ENCODE peak calls at places on chromosomes 11 and 22, in five cellular contexts. One of them, this sample, is unnamed. For H3K36me3, the result is how much of the 10 kb centered on the place peaks cover.

GRCh38 chr11:65606876-65607613 is 7.0 kb downstream of the MAP3K11 start:
- DNase-seq in tibial nerve: peak
- DNase-seq in sigmoid colon: peak
- DNase-seq in H1: peak
- DNase-seq in ovary: peak
- DNase-seq in this sample: peak

GRCh38 chr22:19571207-19571795 is 47.1 kb upstream of the CLDN5 start:
- DNase-seq in ovary: no peak
- DNase-seq in tibial nerve: no peak
- DNase-seq in H1: no peak
- DNase-seq in sigmoid colon: no peak
- DNase-seq in this sample: no peak

GRCh38 chr11:32821517-32821916 is 8.2 kb upstream of the PRRG4 start:
- DNase-seq in ovary: no peak
- DNase-seq in sigmoid colon: no peak
- DNase-seq in tibial nerve: no peak
- DNase-seq in H1: no peak
- DNase-seq in this sample: no peak

GRCh38 chr11:9859491-9860305 is 195.8 kb downstream of the SWAP70 start:
- DNase-seq in tibial nerve: no peak
- DNase-seq in ovary: no peak
- DNase-seq in H1: no peak
- DNase-seq in sigmoid colon: no peak
- DNase-seq in this sample: no peak

GRCh38 chr11:116813170-116813569 is 9.9 kb downstream of the APOA4 start:
- DNase-seq in sigmoid colon: peak
- DNase-seq in tibial nerve: no peak
- DNase-seq in ovary: no peak
- DNase-seq in H1: no peak
- DNase-seq in this sample: peak

GRCh38 chr11:134592391-134592990 is 180.4 kb upstream of the B3GAT1 start:
- DNase-seq in H1: peak
- DNase-seq in ovary: no peak
- DNase-seq in tibial nerve: no peak
- DNase-seq in sigmoid colon: no peak
- DNase-seq in this sample: peak

GRCh38 chr22:24096401-24097115 is 84.7 kb upstream of the SUSD2 start:
- DNase-seq in tibial nerve: no peak
- DNase-seq in ovary: no peak
- DNase-seq in sigmoid colon: peak
- DNase-seq in H1: no peak
- DNase-seq in this sample: no peak

GRCh38 chr22:17213976-17214375 is 5.3 kb downstream of the ADA2 start:
- DNase-seq in H1: peak
- DNase-seq in sigmoid colon: peak
- DNase-seq in tibial nerve: peak
- DNase-seq in ovary: no peak
- DNase-seq in this sample: peak

GRCh38 chr22:24965822-24966626 is 13.5 kb downstream of the KIAA1671 start:
- DNase-seq in H1: no peak
- DNase-seq in sigmoid colon: no peak
- DNase-seq in ovary: peak
- DNase-seq in tibial nerve: peak
- DNase-seq in this sample: peak

GRCh38 chr11:100756556-100756955 is 69.5 kb downstream of the ARHGAP42 start:
- DNase-seq in ovary: no peak
- DNase-seq in tibial nerve: no peak
- DNase-seq in H1: no peak
- DNase-seq in sigmoid colon: no peak
- DNase-seq in this sample: no peak

GRCh38 chr11:1050581-1051355 is 14.2 kb upstream of the MUC6 start:
- DNase-seq in ovary: peak
- DNase-seq in sigmoid colon: peak
- DNase-seq in tibial nerve: peak
- DNase-seq in H1: peak
- DNase-seq in this sample: peak

GRCh38 chr11:2539761-2540520 is 95.1 kb downstream of the KCNQ1 start:
- DNase-seq in H1: no peak
- DNase-seq in ovary: peak
- DNase-seq in tibial nerve: no peak
- DNase-seq in sigmoid colon: peak
- DNase-seq in this sample: no peak

GRCh38 chr11:120236169-120237107 is 3.5 kb upstream of the POU2F3 start:
- DNase-seq in H1: no peak
- DNase-seq in ovary: no peak
- DNase-seq in sigmoid colon: no peak
- DNase-seq in tibial nerve: no peak
- DNase-seq in this sample: no peak

GRCh38 chr11:114075891-114076441 is 16.5 kb downstream of the ZBTB16 start:
- DNase-seq in sigmoid colon: peak
- DNase-seq in H1: peak
- DNase-seq in ovary: no peak
- DNase-seq in tibial nerve: no peak
- DNase-seq in this sample: no peak

GRCh38 chr11:15920856-15921629 is 435.3 kb downstream of the SOX6 start:
- DNase-seq in sigmoid colon: no peak
- DNase-seq in ovary: no peak
- DNase-seq in tibial nerve: no peak
- DNase-seq in H1: no peak
- DNase-seq in this sample: no peak

GRCh38 chr11:3215346-3216026 is 3.1 kb downstream of the MRGPRG start:
- DNase-seq in H1: no peak
- DNase-seq in tibial nerve: no peak
- DNase-seq in ovary: no peak
- DNase-seq in sigmoid colon: peak
- DNase-seq in this sample: no peak

GRCh38 chr11:102220728-102221467 is 96.4 kb upstream of the BIRC3 start:
- DNase-seq in ovary: no peak
- DNase-seq in tibial nerve: no peak
- DNase-seq in H1: no peak
- DNase-seq in sigmoid colon: no peak
- DNase-seq in this sample: no peak

GRCh38 chr22:35227248-35227647 is 30.0 kb upstream of the HMGXB4 start:
- DNase-seq in sigmoid colon: no peak
- DNase-seq in ovary: no peak
- DNase-seq in tibial nerve: no peak
- DNase-seq in H1: peak
- DNase-seq in this sample: no peak

GRCh38 chr22:19728836-19729235 is 5.5 kb downstream of the GP1BB start:
- DNase-seq in tibial nerve: no peak
- DNase-seq in H1: no peak
- DNase-seq in ovary: no peak
- DNase-seq in sigmoid colon: no peak
- DNase-seq in this sample: no peak

GRCh38 chr11:88051386-88051785 is 123.9 kb downstream of the RAB38 start:
- DNase-seq in H1: no peak
- DNase-seq in sigmoid colon: no peak
- DNase-seq in tibial nerve: no peak
- DNase-seq in ovary: no peak
- DNase-seq in this sample: no peak

GRCh38 chr11:693887-694562 is 997 bp downstream of the DEAF1 start:
- DNase-seq in tibial nerve: no peak
- DNase-seq in sigmoid colon: peak
- DNase-seq in ovary: no peak
- DNase-seq in H1: no peak
- DNase-seq in this sample: no peak

GRCh38 chr11:396948-397548 is 3.0 kb downstream of the PKP3 start:
- DNase-seq in sigmoid colon: peak
- DNase-seq in tibial nerve: peak
- DNase-seq in H1: no peak
- DNase-seq in ovary: peak
- DNase-seq in this sample: no peak

GRCh38 chr11:68430801-68431200 is 29.8 kb upstream of the PPP6R3 start:
- DNase-seq in ovary: no peak
- DNase-seq in tibial nerve: no peak
- DNase-seq in sigmoid colon: no peak
- DNase-seq in H1: no peak
- DNase-seq in this sample: no peak

GRCh38 chr11:87212891-87213290 is 175.2 kb downstream of the TMEM135 start:
- DNase-seq in sigmoid colon: no peak
- DNase-seq in ovary: no peak
- DNase-seq in H1: no peak
- DNase-seq in tibial nerve: no peak
- DNase-seq in this sample: no peak

GRCh38 chr22:20666560-20666959 is 107.4 kb upstream of the SERPIND1 start:
- DNase-seq in H1: no peak
- DNase-seq in ovary: no peak
- DNase-seq in tibial nerve: no peak
- DNase-seq in sigmoid colon: no peak
- DNase-seq in this sample: no peak

GRCh38 chr11:96105197-96105895 is 181.4 kb upstream of the MTMR2 start:
- DNase-seq in tibial nerve: no peak
- DNase-seq in sigmoid colon: no peak
- DNase-seq in ovary: no peak
- DNase-seq in H1: no peak
- DNase-seq in this sample: no peak

GRCh38 chr11:27649800-27650199 is 50.5 kb downstream of the BDNF start:
- DNase-seq in ovary: no peak
- DNase-seq in tibial nerve: no peak
- DNase-seq in H1: no peak
- DNase-seq in sigmoid colon: no peak
- DNase-seq in this sample: no peak

GRCh38 chr11:130882138-130882551 is 34.1 kb downstream of the SNX19 start:
- DNase-seq in ovary: no peak
- DNase-seq in H1: no peak
- DNase-seq in tibial nerve: no peak
- DNase-seq in sigmoid colon: no peak
- DNase-seq in this sample: no peak

GRCh38 chr11:71223671-71224660 is 28.4 kb downstream of the SHANK2 start:
- DNase-seq in tibial nerve: no peak
- DNase-seq in ovary: no peak
- DNase-seq in H1: no peak
- DNase-seq in sigmoid colon: no peak
- DNase-seq in this sample: no peak

GRCh38 chr11:131687291-131688055 is 317.1 kb downstream of the NTM start:
- DNase-seq in tibial nerve: no peak
- DNase-seq in ovary: no peak
- DNase-seq in H1: peak
- DNase-seq in sigmoid colon: no peak
- DNase-seq in this sample: no peak

GRCh38 chr22:26985217-26985616 is 327.8 kb downstream of the MIAT start:
- DNase-seq in tibial nerve: no peak
- DNase-seq in ovary: no peak
- DNase-seq in H1: no peak
- DNase-seq in sigmoid colon: no peak
- DNase-seq in this sample: no peak

GRCh38 chr22:26981111-26981510 is 323.7 kb downstream of the MIAT start:
- DNase-seq in sigmoid colon: peak
- DNase-seq in ovary: no peak
- DNase-seq in H1: no peak
- DNase-seq in tibial nerve: no peak
- DNase-seq in this sample: no peak

GRCh38 chr22:26983311-26983710 is 325.9 kb downstream of the MIAT start:
- DNase-seq in H1: no peak
- DNase-seq in sigmoid colon: no peak
- DNase-seq in tibial nerve: no peak
- DNase-seq in ovary: no peak
- DNase-seq in this sample: no peak

GRCh38 chr22:26979294-26979693 is 321.9 kb downstream of the MIAT start:
- DNase-seq in ovary: no peak
- DNase-seq in sigmoid colon: no peak
- DNase-seq in H1: no peak
- DNase-seq in tibial nerve: no peak
- DNase-seq in this sample: no peak

GRCh38 chr22:26981520-26981919 is 324.1 kb downstream of the MIAT start:
- DNase-seq in H1: no peak
- DNase-seq in ovary: peak
- DNase-seq in sigmoid colon: peak
- DNase-seq in tibial nerve: no peak
- DNase-seq in this sample: no peak
- TF ChIP-seq EP300 in H1: no peak
- TF ChIP-seq EP300 in ovary: no peak
- TF ChIP-seq EP300 in sigmoid colon: peak
- TF ChIP-seq EP300 in tibial nerve: no peak
- TF ChIP-seq EP300 in this sample: no peak

GRCh38 chr22:49360746-49361145 is 466.9 kb downstream of the BRD1 start:
- DNase-seq in sigmoid colon: no peak
- DNase-seq in H1: no peak
- DNase-seq in ovary: no peak
- DNase-seq in tibial nerve: no peak
- DNase-seq in this sample: no peak
- H3K36me3 ChIP-seq in sigmoid colon: under half
- H3K36me3 ChIP-seq in H1: under half
- H3K36me3 ChIP-seq in ovary: under half
- H3K36me3 ChIP-seq in tibial nerve: under half
- H3K36me3 ChIP-seq in this sample: under half

DNA sequence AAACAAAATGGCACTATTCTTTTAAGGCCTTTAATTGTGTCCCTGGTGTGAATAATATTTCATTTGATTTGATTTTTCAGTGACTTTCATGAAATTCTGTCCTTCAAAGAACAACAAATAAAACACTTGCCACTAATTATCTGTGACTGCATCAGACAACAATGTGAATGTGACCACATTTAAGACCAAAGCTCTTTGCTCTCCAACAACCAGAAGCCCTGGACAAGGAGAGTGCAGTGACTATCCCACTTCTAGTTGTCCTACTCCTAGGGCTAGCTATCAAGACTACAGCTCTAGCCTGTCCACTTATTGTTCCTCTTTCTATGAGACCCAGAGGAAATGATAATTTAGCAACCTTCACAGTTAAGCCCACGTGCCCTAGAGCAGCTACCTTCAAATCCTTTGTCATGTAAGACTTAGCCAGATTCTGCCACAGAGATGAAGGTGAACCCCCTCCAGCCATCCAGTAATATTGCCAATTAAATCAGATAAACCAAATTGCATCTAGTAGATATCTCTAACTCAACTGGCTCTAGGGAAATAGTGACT is 142.5 kb upstream of the BLID start:
- DNase-seq in tibial nerve: no peak
- DNase-seq in ovary: no peak
- DNase-seq in sigmoid colon: no peak
- DNase-seq in H1: no peak
- DNase-seq in this sample: no peak
- TF ChIP-seq EP300 in tibial nerve: no peak
- TF ChIP-seq EP300 in ovary: no peak
- TF ChIP-seq EP300 in sigmoid colon: no peak
- TF ChIP-seq EP300 in H1: no peak
- TF ChIP-seq EP300 in this sample: no peak

GRCh38 chr22:48331266-48331665 is 1496.4 kb downstream of the BRD1 start:
- DNase-seq in tibial nerve: no peak
- DNase-seq in H1: no peak
- DNase-seq in sigmoid colon: no peak
- DNase-seq in ovary: no peak
- DNase-seq in this sample: no peak

GRCh38 chr22:48333816-48334735 is 1493.6 kb downstream of the BRD1 start:
- DNase-seq in H1: no peak
- DNase-seq in ovary: no peak
- DNase-seq in sigmoid colon: no peak
- DNase-seq in tibial nerve: no peak
- DNase-seq in this sample: no peak

GRCh38 chr22:48333323-48333763 is 1494.3 kb downstream of the BRD1 start:
- DNase-seq in tibial nerve: no peak
- DNase-seq in ovary: no peak
- DNase-seq in H1: no peak
- DNase-seq in sigmoid colon: no peak
- DNase-seq in this sample: no peak

GRCh38 chr22:48332438-48333322 is 1495.0 kb downstream of the BRD1 start:
- DNase-seq in sigmoid colon: no peak
- DNase-seq in H1: no peak
- DNase-seq in ovary: no peak
- DNase-seq in tibial nerve: no peak
- DNase-seq in this sample: no peak

GRCh38 chr22:48331691-48332220 is 1495.9 kb downstream of the BRD1 start:
- DNase-seq in tibial nerve: no peak
- DNase-seq in ovary: no peak
- DNase-seq in H1: no peak
- DNase-seq in sigmoid colon: no peak
- DNase-seq in this sample: no peak
- H3K36me3 ChIP-seq in tibial nerve: under half
- H3K36me3 ChIP-seq in ovary: under half
- H3K36me3 ChIP-seq in H1: under half
- H3K36me3 ChIP-seq in sigmoid colon: under half
- H3K36me3 ChIP-seq in this sample: under half

This sample was measured in stomach.